ENCODE peak calls at places on chromosomes 1 and 21, in seven cellular contexts. N is iPS DF 6.9; H is breast epithelium; E is MM.1S; W is CD8-positive, alpha-beta T cell; U is Peyer's patch; P is aorta. C is an unnamed sample.

GRCh38 chr1:57591854-57592253 is 168.0 kb upstream of the DAB1 start:
- DNase-seq in N (no peak), H (no peak), E (no peak), W (no peak), U (no peak), P (no peak), C (no peak)

GRCh38 chr1:177505905-177506590 is 335.3 kb downstream of the BRINP2 start:
- DNase-seq in N (no peak), H (no peak), E (peak), W (no peak), U (no peak), P (no peak), C (no peak)

GRCh38 chr1:226268421-226269124 is 40.4 kb downstream of the LIN9 start:
- DNase-seq in N (no peak), H (no peak), E (no peak), W (no peak), U (no peak), P (no peak), C (no peak)

GRCh38 chr1:185567006-185567405 is 167.2 kb upstream of the HMCN1 start:
- DNase-seq in N (no peak), H (no peak), E (peak), W (peak), U (peak), P (no peak), C (no peak)

GRCh38 chr1:163570061-163570460 is 248.3 kb downstream of the NUF2 start:
- DNase-seq in N (no peak), H (no peak), E (no peak), W (no peak), U (no peak), P (no peak), C (no peak)

GRCh38 chr1:119673171-119673940 is 25.3 kb upstream of the ZNF697 start:
- DNase-seq in N (no peak), H (no peak), E (no peak), W (no peak), U (no peak), P (no peak), C (no peak)

GRCh38 chr1:85323770-85324169 is 47.3 kb upstream of the BCL10 start:
- DNase-seq in N (no peak), H (no peak), E (no peak), W (no peak), U (no peak), P (no peak), C (no peak)

GRCh38 chr1:166974647-166975345 is 544 bp downstream of the ILDR2 start:
- DNase-seq in N (no peak), H (no peak), E (peak), W (no peak), U (no peak), P (no peak), C (no peak)

GRCh38 chr1:23824711-23825075 is 536 bp downstream of the HMGCL start:
- DNase-seq in N (no peak), H (no peak), E (no peak), W (no peak), U (no peak), P (no peak), C (no peak)

GRCh38 chr1:63362578-63362977 is 4.8 kb upstream of the ALG6 start:
- DNase-seq in N (no peak), H (no peak), E (no peak), W (no peak), U (no peak), P (no peak), C (no peak)

GRCh38 chr1:74523873-74524480 is 11.6 kb upstream of the LRRC53 start:
- DNase-seq in N (no peak), H (no peak), E (no peak), W (no peak), U (no peak), P (no peak), C (no peak)

GRCh38 chr1:246836169-246836568 is 95.6 kb downstream of the AHCTF1 start:
- DNase-seq in N (no peak), H (no peak), E (no peak), W (no peak), U (no peak), P (no peak), C (no peak)

GRCh38 chr1:47189844-47190562 is at the start of gene PDZK1IP1:
- DNase-seq in N (no peak), H (peak), E (no peak), W (no peak), U (peak), P (peak), C (no peak)

GRCh38 chr1:25520446-25521061 is 22.9 kb upstream of the LDLRAP1 start:
- DNase-seq in N (no peak), H (no peak), E (peak), W (peak), U (peak), P (peak), C (peak)

GRCh38 chr1:227316456-227316855 is 1.8 kb downstream of the CDC42BPA start:
- DNase-seq in N (no peak), H (no peak), E (no peak), W (no peak), U (no peak), P (no peak), C (no peak)

GRCh38 chr1:91402023-91402422 is 2.6 kb downstream of the HFM1 start:
- DNase-seq in N (no peak), H (no peak), E (peak), W (no peak), U (no peak), P (no peak), C (no peak)

GRCh38 chr1:199176713-199177112 is 537.9 kb downstream of the PTPRC start:
- DNase-seq in N (no peak), H (no peak), E (no peak), W (no peak), U (no peak), P (no peak), C (no peak)

GRCh38 chr1:100404816-100405215 is 52.5 kb downstream of the CDC14A start:
- DNase-seq in N (no peak), H (no peak), E (no peak), W (no peak), U (no peak), P (no peak), C (no peak)

GRCh38 chr1:72482736-72483413 is 200.5 kb upstream of the NEGR1 start:
- DNase-seq in N (no peak), H (no peak), E (no peak), W (no peak), U (no peak), P (no peak), C (no peak)

GRCh38 chr1:216521477-216521876 is 98.2 kb upstream of the USH2A start:
- DNase-seq in N (no peak), H (no peak), E (no peak), W (no peak), U (no peak), P (no peak), C (no peak)

GRCh38 chr1:2385606-2386280 is 5.6 kb downstream of the MORN1 start:
- DNase-seq in N (no peak), H (no peak), E (no peak), W (no peak), U (peak), P (peak), C (no peak)

GRCh38 chr1:93437976-93438605 is 9.8 kb upstream of the FNBP1L start:
- DNase-seq in N (no peak), H (no peak), E (peak), W (no peak), U (no peak), P (no peak), C (no peak)

GRCh38 chr1:21089711-21090110 is 87.0 kb downstream of the EIF4G3 start:
- DNase-seq in N (no peak), H (no peak), E (no peak), W (no peak), U (no peak), P (no peak), C (no peak)

GRCh38 chr1:23367451-23367790 is 2.2 kb downstream of the ZNF436 start:
- DNase-seq in N (no peak), H (no peak), E (no peak), W (no peak), U (no peak), P (no peak), C (no peak)

GRCh38 chr1:232568331-232568852 is 61.5 kb downstream of the SIPA1L2 start:
- DNase-seq in N (no peak), H (no peak), E (no peak), W (no peak), U (no peak), P (no peak), C (no peak)

GRCh38 chr1:2199042-2199810 is 4.7 kb upstream of the FAAP20 start:
- DNase-seq in N (no peak), H (peak), E (peak), W (peak), U (peak), P (peak), C (peak)

GRCh38 chr1:240619901-240620621 is 8.1 kb upstream of the GREM2 start:
- DNase-seq in N (no peak), H (no peak), E (no peak), W (no peak), U (no peak), P (no peak), C (no peak)

GRCh38 chr1:169604781-169605560 is 18.7 kb upstream of the F5 start:
- DNase-seq in N (no peak), H (no peak), E (no peak), W (peak), U (peak), P (no peak), C (no peak)

DNA sequence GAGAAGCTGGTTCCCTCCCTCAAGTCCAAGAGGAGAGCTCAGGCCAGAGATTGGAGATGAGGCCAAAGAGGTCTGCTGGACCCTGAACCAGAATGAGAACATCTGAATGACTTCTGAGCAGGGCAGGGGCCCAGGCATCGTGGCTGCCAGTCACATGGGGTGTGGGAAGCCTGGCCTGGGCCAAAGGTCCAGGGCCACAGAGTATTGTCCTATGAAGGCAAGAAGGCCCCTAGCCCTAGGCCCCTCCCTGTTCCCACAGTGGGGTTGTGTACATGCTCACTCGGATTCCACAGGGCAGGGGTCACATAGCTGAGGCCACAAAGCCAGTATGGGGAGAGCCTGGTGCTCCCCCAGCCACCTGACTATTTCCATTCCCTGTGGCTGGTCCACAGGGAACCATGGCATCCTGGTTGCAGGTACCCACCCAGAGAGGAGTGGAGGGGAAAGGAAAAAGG is 18.5 kb upstream of the SLC1A7 start:
- DNase-seq in N (no peak), H (no peak), E (no peak), W (no peak), U (peak), P (no peak), C (no peak)
- H3K27ac ChIP-seq in N (no peak), H (no peak), E (no peak), W (no peak), U (no peak), P (no peak), C (no peak)

GRCh38 chr21:16551101-16551695 is 821.4 kb downstream of the USP25 start:
- DNase-seq in N (no peak), H (no peak), E (no peak), W (no peak), U (no peak), P (no peak), C (no peak)
- H3K27ac ChIP-seq in N (no peak), H (no peak), E (no peak), W (no peak), U (no peak), P (no peak), C (no peak)

GRCh38 chr1:108725906-108726305 is 13.2 kb downstream of the FNDC7 start:
- DNase-seq in N (no peak), H (no peak), E (no peak), W (no peak), U (no peak), P (no peak), C (no peak)
- H3K27ac ChIP-seq in N (no peak), H (no peak), E (no peak), W (no peak), U (no peak), P (no peak), C (no peak)

GRCh38 chr1:15400627-15401026 is 9.1 kb upstream of the EFHD2 start:
- DNase-seq in N (no peak), H (peak), E (no peak), W (no peak), U (no peak), P (no peak), C (no peak)
- H3K27ac ChIP-seq in N (no peak), H (peak), E (no peak), W (no peak), U (no peak), P (no peak), C (no peak)

DNA sequence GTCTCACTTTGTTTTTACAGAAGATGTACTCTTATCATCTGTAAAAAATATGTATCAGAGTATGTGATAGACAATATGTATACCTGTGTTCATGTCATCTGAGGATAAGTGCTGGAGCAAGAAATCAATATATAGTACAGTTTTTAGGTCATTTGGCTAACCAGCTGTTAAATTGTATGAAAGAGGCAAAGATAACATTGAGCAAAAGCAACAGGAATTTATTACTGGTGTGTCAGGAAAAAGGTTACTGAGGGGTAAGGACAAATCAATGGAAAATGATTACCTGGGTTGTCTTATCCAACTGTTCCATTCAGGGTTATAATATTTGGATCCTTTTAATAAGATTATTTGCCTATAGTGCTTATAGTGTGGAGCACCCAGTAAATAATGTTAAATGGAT is 4.9 kb downstream of the HIPK1 start:
- DNase-seq in N (no peak), H (no peak), E (no peak), W (no peak), U (no peak), P (no peak), C (no peak)
- H3K27ac ChIP-seq in N (no peak), H (no peak), E (no peak), W (no peak), U (no peak), P (no peak), C (no peak)

GRCh38 chr1:51560034-51560433 is 41.0 kb upstream of the EPS15 start:
- DNase-seq in N (no peak), H (no peak), E (no peak), W (no peak), U (no peak), P (no peak), C (no peak)

GRCh38 chr1:51557168-51557567 is 38.1 kb upstream of the EPS15 start:
- DNase-seq in N (no peak), H (no peak), E (no peak), W (no peak), U (no peak), P (no peak), C (no peak)

GRCh38 chr1:51559064-51559500 is 40.0 kb upstream of the EPS15 start:
- DNase-seq in N (no peak), H (no peak), E (no peak), W (no peak), U (no peak), P (no peak), C (no peak)

GRCh38 chr1:51559501-51559900 is 40.4 kb upstream of the EPS15 start:
- DNase-seq in N (no peak), H (no peak), E (no peak), W (no peak), U (no peak), P (no peak), C (no peak)

DNA sequence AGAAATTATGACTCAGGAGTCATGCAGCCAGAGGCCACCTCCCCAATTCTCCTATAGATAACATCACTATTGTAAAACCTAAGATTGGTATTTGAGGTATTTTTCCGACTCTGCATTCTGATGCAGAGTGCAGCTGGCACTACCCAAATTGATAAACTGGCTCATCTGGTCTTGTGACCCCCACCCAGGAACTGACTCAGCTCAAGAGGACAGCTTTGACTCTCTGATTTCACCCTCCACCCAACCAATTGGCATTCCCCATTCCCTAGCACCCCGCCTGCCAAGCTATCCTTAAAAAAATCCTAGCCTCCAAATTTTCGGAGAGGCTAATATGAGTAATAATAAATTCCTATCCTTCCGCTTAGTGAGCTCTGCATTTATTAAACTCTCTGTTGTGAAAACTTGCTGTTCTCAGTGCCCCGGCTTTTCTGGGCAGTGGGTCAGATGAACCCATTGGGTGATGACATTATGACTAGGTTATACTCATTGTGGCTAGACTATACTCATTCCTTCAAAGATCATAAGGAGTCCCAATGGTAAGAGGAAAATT is 39.4 kb upstream of the EPS15 start:
- DNase-seq in N (no peak), H (no peak), E (no peak), W (no peak), U (no peak), P (no peak), C (no peak)
- H3K27ac ChIP-seq in N (no peak), H (no peak), E (no peak), W (no peak), U (no peak), P (no peak), C (no peak)

GRCh38 chr1:112544011-112544688 is 35.4 kb downstream of the WNT2B start:
- DNase-seq in N (no peak), H (no peak), E (no peak), W (no peak), U (no peak), P (no peak), C (no peak)
- H3K27ac ChIP-seq in N (no peak), H (no peak), E (no peak), W (no peak), U (no peak), P (peak), C (no peak)

GRCh38 chr1:15110128-15110866 is 43.2 kb upstream of the TMEM51 start:
- DNase-seq in N (no peak), H (no peak), E (no peak), W (no peak), U (no peak), P (no peak), C (no peak)
- H3K27ac ChIP-seq in N (no peak), H (no peak), E (no peak), W (no peak), U (no peak), P (no peak), C (no peak)

GRCh38 chr1:115643636-115644035 is 1.9 kb downstream of the VANGL1 start:
- DNase-seq in N (no peak), H (no peak), E (no peak), W (no peak), U (no peak), P (no peak), C (no peak)

GRCh38 chr1:115641762-115642167 is at the start of gene VANGL1:
- DNase-seq in N (no peak), H (no peak), E (peak), W (peak), U (peak), P (peak), C (peak)

GRCh38 chr1:115644109-115644508 is 2.3 kb downstream of the VANGL1 start:
- DNase-seq in N (no peak), H (no peak), E (no peak), W (no peak), U (no peak), P (no peak), C (no peak)

GRCh38 chr1:115642168-115643072 is 650 bp downstream of the VANGL1 start:
- DNase-seq in N (no peak), H (no peak), E (peak), W (peak), U (peak), P (peak), C (no peak)

GRCh38 chr1:115643219-115643618 is 1.4 kb downstream of the VANGL1 start:
- DNase-seq in N (no peak), H (no peak), E (no peak), W (no peak), U (no peak), P (no peak), C (no peak)
- H3K27ac ChIP-seq in N (no peak), H (no peak), E (peak), W (no peak), U (no peak), P (no peak), C (no peak)

GRCh38 chr1:66937529-66938234 is 12.9 kb downstream of the MIER1 start:
- DNase-seq in N (no peak), H (no peak), E (no peak), W (no peak), U (no peak), P (no peak), C (no peak)

GRCh38 chr1:66943361-66943969 is 18.7 kb downstream of the MIER1 start:
- DNase-seq in N (no peak), H (no peak), E (no peak), W (no peak), U (no peak), P (no peak), C (no peak)

GRCh38 chr1:66938618-66939017 is 13.8 kb downstream of the MIER1 start:
- DNase-seq in N (no peak), H (no peak), E (no peak), W (no peak), U (no peak), P (no peak), C (no peak)

GRCh38 chr1:66944330-66945274 is 19.8 kb downstream of the MIER1 start:
- DNase-seq in N (no peak), H (no peak), E (no peak), W (no peak), U (peak), P (peak), C (no peak)

GRCh38 chr1:66940968-66941367 is 16.2 kb downstream of the MIER1 start:
- DNase-seq in N (no peak), H (no peak), E (no peak), W (no peak), U (no peak), P (no peak), C (no peak)
- H3K27ac ChIP-seq in N (no peak), H (no peak), E (no peak), W (no peak), U (no peak), P (no peak), C (no peak)